ENCODE peak calls at places on chromosome 19, in seven cellular contexts. N, L, A, Y, U, T and D are unnamed samples.

GRCh38 chr19:4455742-4456565 is 1.6 kb downstream of the UBXN6 start:
- DNase-seq in T (peak; percentile 75), Y (no peak), U (peak; percentile 97), A (no peak), L (peak; percentile 79), N (peak; percentile 78), D (peak; percentile 57)

GRCh38 chr19:48752511-48753365 is at the start of gene FUT1:
- DNase-seq in A (no peak), T (peak; percentile 79), L (no peak), U (peak; percentile 75), Y (peak; percentile 99), N (peak; percentile 72), D (peak; percentile 24)

GRCh38 chr19:47156861-47157454 is 26.3 kb downstream of the SAE1 start:
- DNase-seq in N (no peak), U (no peak), Y (no peak), A (no peak), T (no peak), L (no peak), D (peak; percentile 43)

GRCh38 chr19:18594096-18594823 is 5.7 kb downstream of the REX1BD start:
- DNase-seq in A (no peak), Y (peak; percentile 84), U (peak; percentile 81), T (peak; percentile 62), N (peak; percentile 73), L (peak; percentile 66), D (peak; percentile 76)

GRCh38 chr19:15291089-15291488 is 41.2 kb downstream of the BRD4 start:
- DNase-seq in T (no peak), U (no peak), L (no peak), Y (no peak), N (no peak), A (no peak), D (peak; percentile 52)

GRCh38 chr19:19655641-19656343 is 7.7 kb downstream of the ATP13A1 start:
- DNase-seq in T (no peak), L (no peak), U (no peak), A (no peak), Y (no peak), N (no peak), D (no peak)

GRCh38 chr19:3563689-3564269 is 6.4 kb upstream of the MFSD12 start:
- DNase-seq in L (no peak), U (no peak), A (no peak), Y (no peak), T (no peak), N (no peak), D (no peak)

GRCh38 chr19:49380391-49380790 is 7.7 kb upstream of the KASH5 start:
- DNase-seq in U (no peak), L (no peak), A (no peak), T (no peak), N (no peak), Y (no peak), D (no peak)

GRCh38 chr19:4516939-4517300 is 1.4 kb downstream of the PLIN4 start:
- DNase-seq in U (no peak), N (peak; percentile 54), L (no peak), Y (no peak), T (peak; percentile 56), A (no peak), D (no peak)

GRCh38 chr19:53504903-53505302 is 33.0 kb upstream of the ZNF331 start:
- DNase-seq in L (no peak), N (no peak), T (no peak), U (peak; percentile 40), A (no peak), Y (no peak), D (no peak)

GRCh38 chr19:287381-287871 is 3.8 kb downstream of the PLPP2 start:
- DNase-seq in T (no peak), Y (no peak), A (no peak), U (no peak), N (no peak), L (no peak), D (no peak)

GRCh38 chr19:33406521-33407139 is 33.1 kb downstream of the CEBPG start:
- DNase-seq in T (peak; percentile 60), N (peak; percentile 69), A (no peak), Y (peak; percentile 90), U (peak; percentile 63), L (peak; percentile 59), D (peak; percentile 37)

GRCh38 chr19:2391118-2391725 is 31.2 kb downstream of the TMPRSS9 start:
- DNase-seq in L (peak; percentile 82), T (peak; percentile 35), U (peak; percentile 35), Y (peak; percentile 56), N (no peak), A (no peak), D (peak; percentile 77)

GRCh38 chr19:55069137-55069858 is 6.3 kb upstream of the RDH13 start:
- DNase-seq in L (peak; percentile 28), T (peak; percentile 44), U (no peak), N (no peak), A (no peak), Y (peak; percentile 92), D (no peak)

GRCh38 chr19:7787141-7787540 is 24.1 kb downstream of the CLEC4M start:
- DNase-seq in N (peak; percentile 34), L (no peak), U (peak; percentile 91), A (no peak), T (no peak), Y (no peak), D (no peak)

GRCh38 chr19:49165865-49166301 is 8.3 kb downstream of the TRPM4 start:
- DNase-seq in L (no peak), Y (no peak), T (no peak), N (no peak), U (no peak), A (no peak), D (no peak)

GRCh38 chr19:4713384-4713951 is 10.2 kb downstream of the DPP9 start:
- DNase-seq in U (peak; percentile 87), Y (no peak), N (peak; percentile 85), T (peak; percentile 87), L (peak; percentile 92), A (peak; percentile 94), D (peak; percentile 95)

GRCh38 chr19:14683439-14683838 is 6.4 kb upstream of the ZNF333 start:
- DNase-seq in A (no peak), Y (no peak), U (no peak), N (no peak), T (no peak), L (no peak), D (no peak)

GRCh38 chr19:5024282-5024681 is 55.4 kb downstream of the KDM4B start:
- DNase-seq in T (no peak), Y (no peak), N (no peak), L (no peak), A (no peak), U (no peak), D (no peak)

GRCh38 chr19:43395561-43395960 is 19.1 kb upstream of the TEX101 start:
- DNase-seq in T (no peak), Y (no peak), A (no peak), U (no peak), N (no peak), L (no peak), D (no peak)

GRCh38 chr19:47790398-47790814 is 11.9 kb downstream of the SELENOW start:
- DNase-seq in A (no peak), N (peak; percentile 80), T (peak; percentile 80), Y (peak; percentile 89), L (peak; percentile 63), U (peak; percentile 80), D (peak; percentile 56)

GRCh38 chr19:36547001-36547732 is 19.1 kb upstream of the ZNF260 start:
- DNase-seq in L (peak; percentile 10), T (no peak), N (no peak), A (no peak), U (no peak), Y (no peak), D (no peak)

GRCh38 chr19:52048604-52049493 is at the start of gene ZNF432:
- DNase-seq in N (peak; percentile 94), A (peak; percentile 55), T (peak; percentile 96), U (peak; percentile 96), L (peak; percentile 93), Y (peak; percentile 92), D (peak; percentile 93)

DNA sequence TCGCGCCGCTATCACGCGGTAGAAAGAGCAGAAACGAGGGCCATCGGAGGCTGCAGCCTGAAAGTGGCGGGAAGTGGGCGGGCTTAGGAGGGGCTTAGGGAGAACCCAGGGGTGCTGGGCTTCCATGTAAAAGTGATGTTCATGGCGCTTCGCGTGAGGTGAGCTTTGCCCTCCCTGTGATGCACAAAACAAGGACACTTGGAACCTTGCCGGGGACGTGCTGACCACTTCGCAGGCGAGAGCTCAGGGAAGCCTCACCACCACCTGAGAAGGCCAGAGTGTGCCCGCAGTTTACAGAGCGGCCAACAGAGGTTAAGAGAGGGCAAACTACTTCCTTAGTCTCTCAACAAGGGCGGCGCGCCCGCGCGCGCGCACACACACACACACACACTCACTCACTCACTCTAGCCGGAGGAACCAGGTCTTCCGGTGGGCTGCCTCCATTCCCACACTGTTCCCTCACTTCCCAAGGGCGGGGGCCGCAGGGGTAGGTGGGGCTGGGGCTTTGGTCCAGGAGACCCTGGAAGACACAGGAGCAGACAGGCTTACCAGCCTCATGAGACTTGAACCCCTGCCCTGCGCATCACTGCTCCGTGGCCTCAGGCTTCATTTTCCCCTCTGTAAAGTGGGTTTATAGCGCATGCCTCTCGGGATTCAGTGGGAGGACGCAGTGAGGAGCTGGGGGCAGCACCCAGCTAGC is 716 bp downstream of the GAPDHS start:
- DNase-seq in A (no peak), N (no peak), Y (no peak), L (peak; percentile 29), T (no peak), U (no peak), D (peak; percentile 48)
- H3K4me3 ChIP-seq in A (no peak overlapping the region), N (no peak overlapping the region), Y (no peak overlapping the region), L (no peak overlapping the region), T (no peak overlapping the region), U (no peak overlapping the region), D (no peak overlapping the region)

DNA sequence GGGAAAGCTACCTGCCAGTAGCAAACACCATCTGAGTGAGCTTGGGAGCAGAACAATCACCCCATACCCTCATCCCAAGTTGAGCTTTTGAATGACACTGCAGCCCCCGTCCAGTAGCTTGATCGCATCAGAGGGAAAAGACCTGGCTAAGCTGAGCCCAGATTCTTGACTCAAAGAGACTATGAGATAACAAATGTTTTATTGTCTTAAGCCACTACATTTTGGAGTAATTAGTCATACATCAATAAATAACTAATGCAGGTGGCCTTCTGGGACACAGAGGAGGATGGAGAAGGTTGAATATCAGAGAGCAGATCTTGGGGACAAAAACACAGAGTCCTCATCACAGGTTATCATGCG is 24.6 kb upstream of the IGSF23 start:
- DNase-seq in T (no peak), Y (no peak), U (no peak), N (no peak), L (no peak), A (no peak), D (no peak)
- H3K4me3 ChIP-seq in T (no peak overlapping the region), Y (no peak overlapping the region), U (no peak overlapping the region), N (no peak overlapping the region), L (no peak overlapping the region), A (no peak overlapping the region), D (no peak overlapping the region)

GRCh38 chr19:12994701-12995595 is at the start of gene NFIX:
- DNase-seq in N (peak; percentile 81), U (peak; percentile 58), L (peak; percentile 62), T (peak; percentile 77), Y (peak; percentile 65), A (no peak), D (peak; percentile 68)
- H3K4me3 ChIP-seq in N (peak within 1 kb of the TSS; percentile 85), U (peak within 1 kb of the TSS; percentile 17), L (peak within 1 kb of the TSS; percentile 93), T (peak within 1 kb of the TSS; percentile 92), Y (peak within 1 kb of the TSS; percentile 46), A (peak within 1 kb of the TSS; percentile 78), D (peak within 1 kb of the TSS; percentile 88)

DNA sequence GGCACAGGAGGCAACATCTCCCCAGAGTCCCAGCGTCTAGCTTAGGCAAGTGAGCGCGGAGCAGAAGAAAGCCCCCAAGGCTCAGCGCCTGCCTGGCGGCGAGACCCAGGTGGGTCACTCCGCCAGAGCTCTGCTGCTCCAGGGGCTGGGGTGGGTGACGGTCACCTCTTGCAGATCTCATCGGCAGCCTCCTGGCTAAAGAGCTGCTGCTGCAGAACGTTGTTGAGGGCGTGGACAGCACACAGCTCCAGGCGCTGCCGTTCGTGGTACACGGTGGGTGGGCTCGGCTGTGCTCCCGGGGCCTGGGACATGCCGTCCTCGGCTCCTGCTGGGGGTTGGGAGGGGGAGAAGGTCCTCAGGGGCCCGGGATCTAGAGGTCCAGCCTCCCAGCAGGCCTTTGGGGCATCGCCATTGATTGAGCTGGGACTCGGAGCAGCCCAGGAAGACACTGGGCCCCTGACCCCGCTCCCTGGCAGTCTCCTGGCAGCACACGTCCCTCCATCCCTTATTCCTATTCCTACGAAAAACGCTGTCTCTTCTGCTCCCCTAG is 795 bp downstream of the JOSD2 start:
- DNase-seq in N (no peak), Y (no peak), U (peak; percentile 17), L (no peak), T (no peak), A (no peak), D (no peak)
- H3K4me3 ChIP-seq in N (peak overlapping the region; percentile 86), Y (peak overlapping the region; percentile 58), U (peak overlapping the region; percentile 39), L (peak overlapping the region; percentile 96), T (peak overlapping the region; percentile 56), A (peak overlapping the region; percentile 70), D (peak overlapping the region; percentile 95)